ENCODE peak calls at places on chromosomes 13 and 19, in four cellular contexts. A is foreskin fibroblast, Z is upper lobe of left lung, M is cardiac fibroblast. H is an unnamed sample.

GRCh38 chr13:27960362-27961226 is 8.5 kb downstream of the CDX2 start:
- DNase-seq in A (peak), Z (peak), M (peak), H (no peak)

GRCh38 chr19:47362321-47362720 is 13.2 kb downstream of the DHX34 start:
- DNase-seq in A (no peak), Z (no peak), M (no peak), H (no peak)

GRCh38 chr13:23159205-23159586 is 21.6 kb upstream of the SGCG start:
- DNase-seq in A (peak), Z (no peak), M (peak), H (no peak)

GRCh38 chr13:30520571-30520970 is 54.8 kb upstream of the HMGB1 start:
- DNase-seq in A (peak), Z (no peak), M (peak), H (peak)

GRCh38 chr13:44934724-44935123 is 54.5 kb downstream of the NUFIP1 start:
- DNase-seq in A (peak), Z (no peak), M (peak), H (no peak)

GRCh38 chr19:3084943-3085342 is 9.2 kb upstream of the GNA11 start:
- DNase-seq in A (no peak), Z (no peak), M (no peak), H (no peak)

GRCh38 chr13:75480691-75481175 is 1.2 kb downstream of the TBC1D4 start:
- DNase-seq in A (peak), Z (peak), M (peak), H (no peak)

GRCh38 chr13:110616103-110617101 is 1.1 kb downstream of the NAXD start:
- DNase-seq in A (peak), Z (peak), M (peak), H (no peak)

GRCh38 chr19:17296278-17296677 is 6.9 kb downstream of the ABHD8 start:
- DNase-seq in A (peak), Z (no peak), M (no peak), H (no peak)

GRCh38 chr13:45749026-45749759 is 47.1 kb downstream of the CBY2 start:
- DNase-seq in A (no peak), Z (no peak), M (no peak), H (no peak)

GRCh38 chr19:4957981-4958380 is 10.9 kb upstream of the KDM4B start:
- DNase-seq in A (no peak), Z (no peak), M (no peak), H (no peak)

GRCh38 chr13:24842533-24843278 is 78.7 kb downstream of the RNF17 start:
- DNase-seq in A (no peak), Z (peak), M (no peak), H (no peak)

GRCh38 chr13:49464621-49465325 is 20.7 kb downstream of the SETDB2 start:
- DNase-seq in A (no peak), Z (no peak), M (no peak), H (no peak)

GRCh38 chr13:51221674-51222509 is at the start of gene FAM124A:
- DNase-seq in A (peak), Z (peak), M (no peak), H (no peak)

GRCh38 chr13:91748416-91749089 is 350.1 kb downstream of the GPC5 start:
- DNase-seq in A (no peak), Z (no peak), M (no peak), H (no peak)

GRCh38 chr13:60134376-60134775 is 29.4 kb downstream of the DIAPH3 start:
- DNase-seq in A (no peak), Z (no peak), M (peak), H (no peak)

GRCh38 chr13:100490692-100491091 is 97.9 kb downstream of the GGACT start:
- DNase-seq in A (no peak), Z (peak), M (no peak), H (no peak)

GRCh38 chr19:42276821-42277220 is 7.8 kb downstream of the CIC start:
- DNase-seq in A (no peak), Z (no peak), M (no peak), H (no peak)

GRCh38 chr19:45177817-45178261 is at the start of gene TRAPPC6A:
- DNase-seq in A (peak), Z (peak), M (peak), H (no peak)

GRCh38 chr19:47901370-47901769 is 15.3 kb upstream of the SULT2A1 start:
- DNase-seq in A (no peak), Z (no peak), M (no peak), H (no peak)

GRCh38 chr13:80469841-80470378 is 129.0 kb upstream of the SPRY2 start:
- DNase-seq in A (peak), Z (peak), M (peak), H (no peak)

GRCh38 chr13:60453490-60453889 is 56.5 kb downstream of the TDRD3 start:
- DNase-seq in A (no peak), Z (no peak), M (peak), H (no peak)

GRCh38 chr13:51027644-51028043 is 83.4 kb downstream of the C13orf42 start:
- DNase-seq in A (no peak), Z (no peak), M (no peak), H (no peak)

GRCh38 chr19:40923934-40924391 is 41.9 kb upstream of the CYP2A7 start:
- DNase-seq in A (no peak), Z (peak), M (no peak), H (no peak)

GRCh38 chr19:17424743-17425365 is 5.0 kb downstream of the MVB12A start:
- DNase-seq in A (peak), Z (no peak), M (peak), H (no peak)

GRCh38 chr13:31824705-31825512 is 85.6 kb downstream of the RXFP2 start:
- DNase-seq in A (peak), Z (no peak), M (peak), H (no peak)

GRCh38 chr19:35044317-35045117 is 3.0 kb downstream of the HPN start:
- DNase-seq in A (peak), Z (peak), M (peak), H (no peak)

GRCh38 chr13:40617801-40618356 is 48.6 kb downstream of the FOXO1 start:
- DNase-seq in A (no peak), Z (peak), M (no peak), H (no peak)
- H3K4me3 ChIP-seq in A (no peak), Z (no peak), M (no peak), H (no peak)

DNA sequence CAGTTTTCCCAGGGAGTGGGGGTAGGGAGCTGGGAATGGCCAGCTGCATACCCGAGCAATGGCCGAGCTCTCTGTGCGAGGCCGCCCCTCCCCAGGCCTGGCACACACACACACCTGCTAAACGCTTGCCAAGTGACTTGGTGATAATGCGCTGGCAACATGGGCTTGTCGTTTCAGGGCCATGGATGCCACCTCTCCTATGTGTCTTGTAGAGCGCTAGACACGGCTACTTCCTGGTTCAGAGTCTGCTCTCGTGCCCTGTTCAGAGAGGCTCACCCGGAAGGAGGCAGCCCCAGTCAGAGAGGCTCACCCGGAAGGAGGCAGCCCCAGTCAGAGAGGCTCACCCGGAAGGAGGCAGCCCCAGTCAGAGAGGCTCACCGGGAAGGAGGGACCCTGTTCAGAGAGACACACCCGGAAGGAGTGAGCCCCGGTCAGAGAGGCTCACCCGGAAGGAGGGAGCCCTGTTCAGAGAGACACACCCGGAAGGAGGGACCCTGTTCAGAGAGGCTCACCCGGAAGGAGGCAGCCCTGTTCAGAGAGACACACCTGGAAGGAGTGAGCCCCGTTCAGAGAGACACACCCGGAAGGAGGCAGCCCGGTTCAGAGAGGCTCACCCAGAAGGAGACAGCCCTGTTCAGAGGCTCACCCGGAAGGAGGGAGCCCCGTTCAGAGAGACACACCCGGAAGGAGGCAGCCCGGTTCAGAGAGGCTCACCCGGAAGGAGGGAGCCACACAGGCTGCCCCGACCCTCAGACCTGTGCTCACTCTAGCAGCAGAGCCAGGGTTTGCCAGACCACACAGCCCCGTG is 4.2 kb downstream of the ADPRHL1 start:
- DNase-seq in A (no peak), Z (peak), M (peak), H (no peak)
- H3K4me3 ChIP-seq in A (peak), Z (peak), M (peak), H (no peak)

GRCh38 chr19:55675661-55676354 is 782 bp downstream of the EPN1 start:
- DNase-seq in A (no peak), Z (no peak), M (no peak), H (no peak)

GRCh38 chr19:55676889-55677505 is 2.0 kb downstream of the EPN1 start:
- DNase-seq in A (no peak), Z (no peak), M (no peak), H (no peak)

GRCh38 chr19:55677572-55678028 is 2.6 kb downstream of the EPN1 start:
- DNase-seq in A (no peak), Z (no peak), M (no peak), H (no peak)

GRCh38 chr19:55674841-55675660 is at the start of gene EPN1:
- DNase-seq in A (peak), Z (peak), M (peak), H (peak)

GRCh38 chr19:55676384-55676783 is 1.4 kb downstream of the EPN1 start:
- DNase-seq in A (peak), Z (no peak), M (peak), H (no peak)
- H3K4me3 ChIP-seq in A (peak), Z (peak), M (no peak), H (peak)

GRCh38 chr13:112653821-112654220 is 36.0 kb upstream of the ATP11A start:
- DNase-seq in A (no peak), Z (no peak), M (no peak), H (no peak)

GRCh38 chr13:112655898-112656297 is 33.9 kb upstream of the ATP11A start:
- DNase-seq in A (no peak), Z (no peak), M (no peak), H (no peak)

GRCh38 chr13:112657850-112658445 is 31.9 kb upstream of the ATP11A start:
- DNase-seq in A (peak), Z (no peak), M (peak), H (peak)

GRCh38 chr13:112661291-112661690 is 28.5 kb upstream of the ATP11A start:
- DNase-seq in A (no peak), Z (no peak), M (no peak), H (no peak)

DNA sequence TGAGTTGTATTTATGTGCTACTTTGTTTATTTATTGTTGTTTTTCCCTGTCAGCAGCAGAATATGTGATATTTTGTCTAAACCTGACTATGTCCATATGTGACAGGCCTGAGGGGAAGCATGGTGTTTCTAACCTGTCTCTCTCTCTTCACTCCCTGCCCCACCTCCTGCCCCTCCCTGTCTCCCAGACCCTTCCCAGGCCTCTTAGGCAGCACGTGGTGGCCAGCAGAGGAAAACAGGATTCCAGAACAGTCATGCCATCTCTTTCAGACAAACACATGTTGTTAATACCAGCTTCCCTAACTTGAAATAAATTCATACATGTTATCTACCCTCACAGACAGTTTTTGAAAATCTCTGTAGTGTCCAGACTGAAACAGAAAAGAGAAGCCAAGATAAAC is 31.0 kb upstream of the ATP11A start:
- DNase-seq in A (no peak), Z (no peak), M (no peak), H (no peak)
- H3K4me3 ChIP-seq in A (no peak), Z (no peak), M (no peak), H (no peak)

GRCh38 chr13:108425056-108425455 is 155.5 kb downstream of the TNFSF13B start:
- DNase-seq in A (no peak), Z (no peak), M (peak), H (no peak)
- H3K4me3 ChIP-seq in A (no peak), Z (no peak), M (no peak), H (no peak)

GRCh38 chr19:30225615-30226463 is 146.3 kb upstream of the ZNF536 start:
- DNase-seq in A (peak), Z (no peak), M (no peak), H (no peak)
- H3K4me3 ChIP-seq in A (peak), Z (peak), M (no peak), H (no peak)

DNA sequence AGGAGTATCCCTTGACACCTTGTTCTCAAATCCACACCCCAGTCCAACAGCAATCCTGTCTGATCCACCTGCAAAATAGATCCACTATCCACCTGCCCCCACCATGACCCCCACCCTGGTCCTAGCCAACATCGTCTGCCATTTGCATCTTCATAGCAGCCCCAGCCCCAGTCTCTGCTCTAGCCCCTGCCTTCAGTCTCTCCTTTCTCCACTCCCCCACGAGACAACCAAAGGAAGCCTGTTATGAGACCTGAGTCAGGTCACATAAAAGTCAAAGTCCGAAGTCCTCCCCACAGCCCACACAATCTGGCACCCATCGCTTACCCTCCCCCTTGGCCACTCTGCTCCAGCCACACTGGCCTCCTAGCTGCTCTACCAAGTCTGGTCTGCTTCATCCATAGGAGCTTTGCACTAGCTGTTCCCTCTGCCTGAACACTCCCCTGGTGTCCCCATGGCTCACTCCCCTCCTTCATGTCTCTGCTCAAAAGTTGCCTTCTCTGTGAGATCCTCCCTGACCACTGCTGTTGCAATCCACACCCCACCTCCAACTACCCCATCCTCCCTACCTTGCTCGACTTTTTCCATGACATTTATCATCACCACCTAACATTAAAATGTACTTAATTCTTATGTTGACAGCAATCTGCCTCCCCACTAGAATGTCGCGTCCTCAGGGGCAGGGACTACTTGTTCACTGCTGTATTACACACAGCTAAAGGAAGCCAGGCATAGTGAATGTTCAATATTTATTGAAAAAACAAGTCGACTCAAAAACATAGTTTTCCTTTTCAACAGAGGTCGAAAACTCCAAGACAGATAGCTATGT is 1.2 kb upstream of the PLEKHG2 start:
- DNase-seq in A (peak), Z (peak), M (no peak), H (no peak)
- H3K4me3 ChIP-seq in A (peak), Z (peak), M (no peak), H (peak)

DNA sequence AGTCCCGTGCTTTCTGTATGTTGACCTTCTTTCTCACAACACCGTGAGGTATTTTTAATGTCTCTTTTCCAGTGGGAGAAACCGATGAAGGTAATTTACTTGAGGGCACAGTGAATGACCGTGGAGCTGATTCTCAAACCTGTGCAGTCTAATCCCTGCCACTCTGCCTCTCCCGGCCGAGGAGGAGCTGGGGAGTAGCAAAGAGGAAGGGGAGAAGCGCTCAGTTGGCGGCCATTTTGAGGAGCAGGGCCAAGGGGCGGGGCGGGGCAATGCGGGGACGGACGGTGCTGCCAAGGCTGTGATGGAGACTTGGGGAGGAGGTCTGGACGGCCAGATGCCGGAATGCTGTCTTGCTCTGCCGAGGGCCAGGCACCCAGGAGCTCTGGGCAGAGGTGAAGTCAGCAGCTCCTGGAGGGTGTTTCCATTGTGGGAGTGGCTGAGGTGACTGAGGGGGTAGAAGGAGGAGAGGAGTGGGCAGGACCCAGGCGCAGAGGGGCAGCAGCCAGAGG is 12.4 kb upstream of the RANBP3 start:
- DNase-seq in A (no peak), Z (no peak), M (no peak), H (no peak)
- H3K4me3 ChIP-seq in A (no peak), Z (no peak), M (no peak), H (no peak)

GRCh38 chr13:95247857-95248256 is 53.4 kb downstream of the ABCC4 start:
- DNase-seq in A (no peak), Z (no peak), M (no peak), H (no peak)
- H3K4me3 ChIP-seq in A (no peak), Z (no peak), M (no peak), H (no peak)

DNA sequence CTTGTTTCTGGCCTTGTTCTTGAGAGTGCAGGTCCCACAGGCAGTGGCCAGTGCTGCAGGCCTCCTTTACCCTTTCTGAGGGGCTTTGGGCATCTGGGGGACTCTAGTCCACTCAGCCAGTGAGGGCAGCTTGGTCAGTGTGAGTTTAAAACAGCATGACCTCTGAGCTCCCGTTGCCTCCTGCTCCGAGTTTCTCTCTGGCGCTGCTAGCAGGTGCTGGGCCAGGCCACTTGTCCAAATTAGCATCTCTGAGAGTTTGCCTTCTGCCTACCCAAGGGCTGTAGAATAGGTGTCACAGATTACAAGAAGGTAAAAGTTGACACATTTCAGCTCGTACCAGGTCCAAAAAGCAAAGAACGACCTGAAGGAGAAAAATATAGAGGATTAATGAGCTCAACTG is 105.9 kb downstream of the SIPA1L3 start:
- DNase-seq in A (no peak), Z (no peak), M (no peak), H (no peak)
- H3K4me3 ChIP-seq in A (no peak), Z (no peak), M (no peak), H (no peak)

H was measured in AG04450.